ENCODE peak calls at places on chromosomes 7 and 10, in nine cellular contexts. One of them, this sample, is unnamed.

GRCh38 chr7:134562136-134562535 is 13.2 kb downstream of the AKR1B15 start:
- DNase-seq in left ventricle myocardium superior: no peak
- DNase-seq in NCI-H1105 treated with DMSO at 0.1 percent for 48 hours: no peak
- DNase-seq in AG08396: no peak
- DNase-seq in COR-L47: no peak
- DNase-seq in activated CD4-positive, alpha-beta memory T cell treated with anti-CD3 and anti-CD28 coated beads for 36 hours: peak
- DNase-seq in AG08395: peak
- DNase-seq in Ammon's horn: peak
- DNase-seq in cortex of kidney: no peak
- DNase-seq in this sample: peak

GRCh38 chr7:131409129-131409766 is 81.6 kb downstream of the MKLN1 start:
- DNase-seq in AG08396: no peak
- DNase-seq in NCI-H1105 treated with DMSO at 0.1 percent for 48 hours: no peak
- DNase-seq in left ventricle myocardium superior: no peak
- DNase-seq in AG08395: no peak
- DNase-seq in COR-L47: no peak
- DNase-seq in cortex of kidney: no peak
- DNase-seq in Ammon's horn: no peak
- DNase-seq in activated CD4-positive, alpha-beta memory T cell treated with anti-CD3 and anti-CD28 coated beads for 36 hours: no peak
- DNase-seq in this sample: no peak

GRCh38 chr10:47294057-47294456 is 5.9 kb upstream of the GDF10 start:
- DNase-seq in AG08395: no peak
- DNase-seq in Ammon's horn: no peak
- DNase-seq in left ventricle myocardium superior: no peak
- DNase-seq in NCI-H1105 treated with DMSO at 0.1 percent for 48 hours: no peak
- DNase-seq in activated CD4-positive, alpha-beta memory T cell treated with anti-CD3 and anti-CD28 coated beads for 36 hours: no peak
- DNase-seq in COR-L47: no peak
- DNase-seq in AG08396: no peak
- DNase-seq in cortex of kidney: no peak
- DNase-seq in this sample: no peak

GRCh38 chr10:13922591-13922990 is 335.8 kb downstream of the PRPF18 start:
- DNase-seq in activated CD4-positive, alpha-beta memory T cell treated with anti-CD3 and anti-CD28 coated beads for 36 hours: no peak
- DNase-seq in cortex of kidney: no peak
- DNase-seq in COR-L47: no peak
- DNase-seq in Ammon's horn: no peak
- DNase-seq in NCI-H1105 treated with DMSO at 0.1 percent for 48 hours: no peak
- DNase-seq in AG08396: no peak
- DNase-seq in left ventricle myocardium superior: no peak
- DNase-seq in AG08395: peak
- DNase-seq in this sample: no peak

GRCh38 chr10:76195990-76196389 is 764.6 kb downstream of the LRMDA start:
- DNase-seq in activated CD4-positive, alpha-beta memory T cell treated with anti-CD3 and anti-CD28 coated beads for 36 hours: no peak
- DNase-seq in cortex of kidney: no peak
- DNase-seq in AG08396: no peak
- DNase-seq in AG08395: no peak
- DNase-seq in Ammon's horn: no peak
- DNase-seq in NCI-H1105 treated with DMSO at 0.1 percent for 48 hours: no peak
- DNase-seq in left ventricle myocardium superior: no peak
- DNase-seq in COR-L47: no peak
- DNase-seq in this sample: no peak

GRCh38 chr7:47180268-47180826 is 401.6 kb downstream of the TNS3 start:
- DNase-seq in COR-L47: peak
- DNase-seq in Ammon's horn: peak
- DNase-seq in NCI-H1105 treated with DMSO at 0.1 percent for 48 hours: peak
- DNase-seq in AG08395: peak
- DNase-seq in cortex of kidney: no peak
- DNase-seq in activated CD4-positive, alpha-beta memory T cell treated with anti-CD3 and anti-CD28 coated beads for 36 hours: no peak
- DNase-seq in AG08396: peak
- DNase-seq in left ventricle myocardium superior: no peak
- DNase-seq in this sample: no peak

GRCh38 chr7:105713488-105714465 is 132.5 kb upstream of the EFCAB10 start:
- DNase-seq in Ammon's horn: no peak
- DNase-seq in AG08396: no peak
- DNase-seq in AG08395: peak
- DNase-seq in cortex of kidney: no peak
- DNase-seq in left ventricle myocardium superior: peak
- DNase-seq in activated CD4-positive, alpha-beta memory T cell treated with anti-CD3 and anti-CD28 coated beads for 36 hours: no peak
- DNase-seq in NCI-H1105 treated with DMSO at 0.1 percent for 48 hours: no peak
- DNase-seq in COR-L47: no peak
- DNase-seq in this sample: no peak

GRCh38 chr7:155058861-155059355 is 11.2 kb upstream of the HTR5A start:
- DNase-seq in NCI-H1105 treated with DMSO at 0.1 percent for 48 hours: no peak
- DNase-seq in activated CD4-positive, alpha-beta memory T cell treated with anti-CD3 and anti-CD28 coated beads for 36 hours: no peak
- DNase-seq in COR-L47: no peak
- DNase-seq in left ventricle myocardium superior: no peak
- DNase-seq in AG08395: no peak
- DNase-seq in Ammon's horn: no peak
- DNase-seq in AG08396: no peak
- DNase-seq in cortex of kidney: no peak
- DNase-seq in this sample: no peak

GRCh38 chr10:89543841-89544240 is 8.4 kb upstream of the SLC16A12 start:
- DNase-seq in AG08395: no peak
- DNase-seq in NCI-H1105 treated with DMSO at 0.1 percent for 48 hours: no peak
- DNase-seq in left ventricle myocardium superior: no peak
- DNase-seq in COR-L47: no peak
- DNase-seq in Ammon's horn: no peak
- DNase-seq in activated CD4-positive, alpha-beta memory T cell treated with anti-CD3 and anti-CD28 coated beads for 36 hours: no peak
- DNase-seq in cortex of kidney: no peak
- DNase-seq in AG08396: no peak
- DNase-seq in this sample: no peak

GRCh38 chr10:19713800-19714525 is 102.3 kb upstream of the PLXDC2 start:
- DNase-seq in left ventricle myocardium superior: peak
- DNase-seq in AG08395: no peak
- DNase-seq in COR-L47: no peak
- DNase-seq in activated CD4-positive, alpha-beta memory T cell treated with anti-CD3 and anti-CD28 coated beads for 36 hours: no peak
- DNase-seq in cortex of kidney: no peak
- DNase-seq in AG08396: no peak
- DNase-seq in Ammon's horn: peak
- DNase-seq in NCI-H1105 treated with DMSO at 0.1 percent for 48 hours: no peak
- DNase-seq in this sample: no peak

GRCh38 chr7:151429232-151429554 is 10.7 kb downstream of the CRYGN start:
- DNase-seq in activated CD4-positive, alpha-beta memory T cell treated with anti-CD3 and anti-CD28 coated beads for 36 hours: no peak
- DNase-seq in NCI-H1105 treated with DMSO at 0.1 percent for 48 hours: no peak
- DNase-seq in AG08395: no peak
- DNase-seq in left ventricle myocardium superior: no peak
- DNase-seq in Ammon's horn: no peak
- DNase-seq in COR-L47: no peak
- DNase-seq in cortex of kidney: no peak
- DNase-seq in AG08396: no peak
- DNase-seq in this sample: no peak

GRCh38 chr7:134755422-134756022 is 23.9 kb upstream of the CALD1 start:
- DNase-seq in AG08395: peak
- DNase-seq in NCI-H1105 treated with DMSO at 0.1 percent for 48 hours: no peak
- DNase-seq in cortex of kidney: no peak
- DNase-seq in Ammon's horn: peak
- DNase-seq in left ventricle myocardium superior: peak
- DNase-seq in AG08396: no peak
- DNase-seq in COR-L47: no peak
- DNase-seq in activated CD4-positive, alpha-beta memory T cell treated with anti-CD3 and anti-CD28 coated beads for 36 hours: peak
- DNase-seq in this sample: peak

GRCh38 chr10:90945496-90946070 is 24.7 kb upstream of the ANKRD1 start:
- DNase-seq in AG08396: no peak
- DNase-seq in COR-L47: no peak
- DNase-seq in NCI-H1105 treated with DMSO at 0.1 percent for 48 hours: no peak
- DNase-seq in AG08395: peak
- DNase-seq in Ammon's horn: peak
- DNase-seq in cortex of kidney: no peak
- DNase-seq in left ventricle myocardium superior: no peak
- DNase-seq in activated CD4-positive, alpha-beta memory T cell treated with anti-CD3 and anti-CD28 coated beads for 36 hours: no peak
- DNase-seq in this sample: no peak

GRCh38 chr7:117869374-117869773 is 3.9 kb downstream of the CTTNBP2 start:
- DNase-seq in AG08395: no peak
- DNase-seq in Ammon's horn: no peak
- DNase-seq in left ventricle myocardium superior: no peak
- DNase-seq in cortex of kidney: no peak
- DNase-seq in AG08396: no peak
- DNase-seq in COR-L47: no peak
- DNase-seq in activated CD4-positive, alpha-beta memory T cell treated with anti-CD3 and anti-CD28 coated beads for 36 hours: no peak
- DNase-seq in NCI-H1105 treated with DMSO at 0.1 percent for 48 hours: no peak
- DNase-seq in this sample: no peak

GRCh38 chr7:108875139-108875538 is 305.5 kb downstream of the DNAJB9 start:
- DNase-seq in COR-L47: no peak
- DNase-seq in NCI-H1105 treated with DMSO at 0.1 percent for 48 hours: no peak
- DNase-seq in Ammon's horn: no peak
- DNase-seq in cortex of kidney: no peak
- DNase-seq in activated CD4-positive, alpha-beta memory T cell treated with anti-CD3 and anti-CD28 coated beads for 36 hours: peak
- DNase-seq in left ventricle myocardium superior: no peak
- DNase-seq in AG08395: no peak
- DNase-seq in AG08396: no peak
- DNase-seq in this sample: no peak

GRCh38 chr10:10873289-10873688 is 144.4 kb upstream of the CELF2 start:
- DNase-seq in AG08395: no peak
- DNase-seq in NCI-H1105 treated with DMSO at 0.1 percent for 48 hours: no peak
- DNase-seq in AG08396: no peak
- DNase-seq in Ammon's horn: no peak
- DNase-seq in activated CD4-positive, alpha-beta memory T cell treated with anti-CD3 and anti-CD28 coated beads for 36 hours: no peak
- DNase-seq in COR-L47: no peak
- DNase-seq in left ventricle myocardium superior: no peak
- DNase-seq in cortex of kidney: no peak
- DNase-seq in this sample: no peak

GRCh38 chr10:71621263-71621751 is 98.3 kb downstream of the C10orf105 start:
- DNase-seq in NCI-H1105 treated with DMSO at 0.1 percent for 48 hours: no peak
- DNase-seq in activated CD4-positive, alpha-beta memory T cell treated with anti-CD3 and anti-CD28 coated beads for 36 hours: no peak
- DNase-seq in cortex of kidney: no peak
- DNase-seq in AG08396: no peak
- DNase-seq in left ventricle myocardium superior: peak
- DNase-seq in COR-L47: no peak
- DNase-seq in AG08395: no peak
- DNase-seq in Ammon's horn: peak
- DNase-seq in this sample: no peak

GRCh38 chr7:151927011-151927410 is 29.2 kb upstream of the GALNTL5 start:
- DNase-seq in Ammon's horn: no peak
- DNase-seq in AG08396: no peak
- DNase-seq in left ventricle myocardium superior: no peak
- DNase-seq in AG08395: no peak
- DNase-seq in NCI-H1105 treated with DMSO at 0.1 percent for 48 hours: no peak
- DNase-seq in COR-L47: no peak
- DNase-seq in cortex of kidney: no peak
- DNase-seq in activated CD4-positive, alpha-beta memory T cell treated with anti-CD3 and anti-CD28 coated beads for 36 hours: no peak
- DNase-seq in this sample: no peak

This sample was measured in naive thymus-derived CD8-positive, alpha-beta T cell.